ENCODE peak calls at places on chromosomes 6 and 20, in eight cellular contexts. N is GM13976, D is tibial nerve, H is uterus, M is progenitor cell of endocrine pancreas, W is fibroblast of the aortic adventitia, O is mucosa of descending colon, B is ovary. Z is an unnamed sample.

GRCh38 chr6:143878272-143878760 is 14.0 kb downstream of the ZC2HC1B start:
- DNase-seq in N (no peak), D (no peak), H (no peak), M (no peak), W (no peak), O (no peak), B (no peak), Z (no peak)

GRCh38 chr20:41133709-41134361 is 3.5 kb upstream of the PLCG1 start:
- DNase-seq in N (peak; percentile 88), D (no peak), H (no peak), M (no peak), W (no peak), O (no peak), B (no peak), Z (no peak)

GRCh38 chr20:56373942-56374341 is 15.2 kb downstream of the FAM210B start:
- DNase-seq in N (no peak), D (no peak), H (no peak), M (no peak), W (peak; percentile 93), O (no peak), B (no peak), Z (no peak)

GRCh38 chr6:10256113-10256690 is 158.7 kb downstream of the TFAP2A start:
- DNase-seq in N (peak; percentile 11), D (no peak), H (no peak), M (no peak), W (peak; percentile 12), O (no peak), B (no peak), Z (no peak)

GRCh38 chr20:46346770-46347169 is 38.5 kb upstream of the CDH22 start:
- DNase-seq in N (no peak), D (no peak), H (no peak), M (no peak), W (no peak), O (no peak), B (no peak), Z (no peak)

GRCh38 chr6:117329926-117330325 is 64.6 kb downstream of the VGLL2 start:
- DNase-seq in N (no peak), D (no peak), H (no peak), M (no peak), W (no peak), O (no peak), B (no peak), Z (no peak)

GRCh38 chr6:11672669-11673068 is 105.9 kb downstream of the ADTRP start:
- DNase-seq in N (no peak), D (no peak), H (no peak), M (no peak), W (no peak), O (no peak), B (no peak), Z (no peak)

GRCh38 chr6:72787521-72788031 is 165.7 kb downstream of the KCNQ5 start:
- DNase-seq in N (no peak), D (no peak), H (no peak), M (no peak), W (peak; percentile 92), O (no peak), B (no peak), Z (no peak)

GRCh38 chr6:160135922-160136655 is 14.5 kb downstream of the SLC22A1 start:
- DNase-seq in N (no peak), D (no peak), H (no peak), M (no peak), W (no peak), O (no peak), B (no peak), Z (no peak)

DNA sequence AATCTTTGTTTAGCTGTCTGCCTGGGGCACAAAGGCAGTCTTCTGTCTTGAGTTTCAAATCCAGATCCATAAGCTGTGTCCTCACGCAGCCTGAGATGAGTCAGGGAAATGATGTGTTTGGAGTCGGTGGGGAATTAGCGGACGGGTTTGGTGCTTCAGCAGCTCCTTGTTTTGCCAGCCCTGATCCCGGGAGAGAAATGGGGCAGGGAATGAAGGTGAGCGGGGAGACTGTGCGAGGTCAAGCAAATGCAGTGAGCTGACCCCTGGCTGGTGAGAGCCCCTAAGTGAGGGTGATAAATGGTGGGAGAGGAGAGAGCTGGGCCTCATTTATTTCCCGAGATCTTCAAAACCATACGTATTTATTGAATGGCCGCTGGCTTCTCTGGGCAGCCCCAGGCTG is 21.6 kb downstream of the DUSP22 start:
- DNase-seq in N (no peak), D (no peak), H (no peak), M (no peak), W (no peak), O (no peak), B (no peak), Z (no peak)
- TF ChIP-seq CTCF in N (no peak), D (no peak), H (no peak), M (no peak), W (no peak), O (no peak), B (no peak), Z (no peak)

GRCh38 chr6:33589723-33590530 is 9.9 kb upstream of the BAK1 start:
- DNase-seq in N (peak; percentile 82), D (peak; percentile 61), H (peak; percentile 64), M (peak; percentile 64), W (peak; percentile 85), O (peak; percentile 89), B (peak; percentile 87), Z (no peak)
- TF ChIP-seq CTCF in N (peak; percentile 78), D (peak; percentile 83), H (peak; percentile 74), M (peak; percentile 89), W (peak; percentile 96), O (peak; percentile 72), B (no peak), Z (peak; percentile 51)

DNA sequence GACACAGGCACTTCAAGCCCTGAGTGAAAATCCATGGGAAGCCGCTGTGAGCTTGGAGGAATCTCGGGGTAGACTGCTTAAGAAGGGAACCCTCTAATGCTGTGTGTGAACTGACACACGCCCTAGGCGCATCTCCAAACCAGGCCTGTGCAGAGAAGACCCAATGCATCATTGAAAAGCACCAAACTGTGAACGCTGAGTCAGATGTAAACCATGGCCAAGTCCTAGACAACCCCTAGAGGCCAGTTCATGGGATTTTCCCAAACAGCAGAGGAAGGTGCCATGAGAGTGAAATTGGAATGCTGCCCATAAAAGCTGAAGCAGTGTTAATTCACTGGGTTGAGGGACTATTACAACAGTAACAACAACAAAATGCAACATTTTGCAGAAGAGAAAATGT is 296.5 kb downstream of the SMOC2 start:
- DNase-seq in N (no peak), D (no peak), H (no peak), M (no peak), W (peak; percentile 19), O (no peak), B (no peak), Z (peak; percentile 62)
- TF ChIP-seq CTCF in N (no peak), D (no peak), H (no peak), M (no peak), W (no peak), O (no peak), B (no peak), Z (no peak)

GRCh38 chr6:35452186-35453090 is at the start of gene FANCE:
- DNase-seq in N (peak; percentile 98), D (peak; percentile 98), H (peak; percentile 94), M (peak; percentile 99), W (peak; percentile 86), O (peak; percentile 96), B (peak; percentile 96), Z (peak; percentile 98)

GRCh38 chr6:35445691-35446090 is 6.4 kb upstream of the FANCE start:
- DNase-seq in N (no peak), D (no peak), H (no peak), M (no peak), W (no peak), O (no peak), B (no peak), Z (no peak)

GRCh38 chr6:35451354-35452185 is 568 bp upstream of the FANCE start:
- DNase-seq in N (no peak), D (no peak), H (peak; percentile 60), M (no peak), W (no peak), O (no peak), B (peak; percentile 56), Z (no peak)

GRCh38 chr6:35448191-35448590 is 3.9 kb upstream of the FANCE start:
- DNase-seq in N (no peak), D (no peak), H (no peak), M (no peak), W (no peak), O (no peak), B (no peak), Z (no peak)

GRCh38 chr6:35449287-35449881 is 2.8 kb upstream of the FANCE start:
- DNase-seq in N (peak; percentile 87), D (no peak), H (no peak), M (no peak), W (peak; percentile 78), O (no peak), B (peak; percentile 37), Z (no peak)
- TF ChIP-seq CTCF in N (peak; percentile 55), D (peak; percentile 63), H (peak; percentile 84), M (peak; percentile 73), W (peak; percentile 68), O (no peak), B (peak; percentile 62), Z (peak; percentile 67)

GRCh38 chr6:70166088-70166958 is 136.6 kb downstream of the COL9A1 start:
- DNase-seq in N (peak; percentile 34), D (peak; percentile 40), H (no peak), M (peak; percentile 50), W (peak; percentile 38), O (peak; percentile 41), B (no peak), Z (no peak)
- TF ChIP-seq CTCF in N (peak; percentile 83), D (peak; percentile 59), H (no peak), M (peak; percentile 78), W (peak; percentile 74), O (peak; percentile 54), B (no peak), Z (peak; percentile 16)

GRCh38 chr6:83511901-83512681 is at the start of gene PRSS35:
- DNase-seq in N (peak; percentile 48), D (no peak), H (peak; percentile 23), M (peak; percentile 56), W (peak; percentile 40), O (peak; percentile 53), B (peak; percentile 63), Z (no peak)
- TF ChIP-seq CTCF in N (peak; percentile 47), D (peak; percentile 61), H (peak; percentile 12), M (peak; percentile 85), W (peak; percentile 77), O (peak; percentile 25), B (no peak), Z (peak; percentile 76)

GRCh38 chr6:78835817-78836216 is 31.5 kb upstream of the IRAK1BP1 start:
- DNase-seq in N (no peak), D (no peak), H (no peak), M (no peak), W (peak; percentile 30), O (no peak), B (no peak), Z (no peak)
- TF ChIP-seq CTCF in N (no peak), D (peak; percentile 25), H (peak; percentile 7), M (peak; percentile 9), W (no peak), O (no peak), B (no peak), Z (no peak)

GRCh38 chr6:8904754-8905153 is 469.4 kb upstream of the SLC35B3 start:
- DNase-seq in N (no peak), D (no peak), H (no peak), M (no peak), W (no peak), O (no peak), B (no peak), Z (no peak)
- TF ChIP-seq CTCF in N (peak; percentile 34), D (no peak), H (no peak), M (peak; percentile 16), W (no peak), O (no peak), B (no peak), Z (no peak)

Z was measured in esophagus muscularis mucosa.